ENCODE peak calls at places on chromosomes 13 and 19, in six cellular contexts. F is Peyer's patch, U is breast epithelium, B is stomach, G is thyroid gland, C is spleen. Z is an unnamed sample.
A peak's percentile ranks its signal among the peaks of the same experiment; 100 is the strongest.

GRCh38 chr13:21237081-21237480 is 60.6 kb downstream of the MRPL57 start:
- DNase-seq in F (no peak), U (no peak), B (no peak), G (no peak), C (no peak), Z (no peak)

GRCh38 chr13:112450118-112450517 is 74.0 kb downstream of the SPACA7 start:
- DNase-seq in F (no peak), U (no peak), B (no peak), G (no peak), C (peak; percentile 47), Z (no peak)

GRCh38 chr19:17235618-17236413 is 9.8 kb downstream of the OCEL1 start:
- DNase-seq in F (peak; percentile 76), U (peak; percentile 50), B (peak; percentile 77), G (peak; percentile 82), C (peak; percentile 96), Z (no peak)

GRCh38 chr13:102657630-102658029 is 37.2 kb downstream of the METTL21C start:
- DNase-seq in F (no peak), U (no peak), B (no peak), G (no peak), C (no peak), Z (no peak)

GRCh38 chr13:24217601-24218281 is 57.2 kb downstream of the SPATA13 start:
- DNase-seq in F (no peak), U (no peak), B (peak; percentile 56), G (peak; percentile 88), C (no peak), Z (no peak)

GRCh38 chr19:34588249-34588648 is 88.7 kb downstream of the SCGB2B2 start:
- DNase-seq in F (no peak), U (peak; percentile 47), B (no peak), G (no peak), C (no peak), Z (no peak)

GRCh38 chr19:7197169-7197759 is 97.0 kb downstream of the INSR start:
- DNase-seq in F (peak; percentile 81), U (peak; percentile 91), B (peak; percentile 92), G (peak; percentile 93), C (peak; percentile 95), Z (peak; percentile 98)

GRCh38 chr19:9620842-9621155 is 233 bp downstream of the ZNF561 start:
- DNase-seq in F (no peak), U (no peak), B (no peak), G (no peak), C (no peak), Z (no peak)

GRCh38 chr13:44191103-44191502 is 182.5 kb upstream of the SERP2 start:
- DNase-seq in F (no peak), U (no peak), B (no peak), G (no peak), C (no peak), Z (no peak)
- H3K27ac ChIP-seq in F (no peak overlapping the region), U (peak overlapping the region; percentile 65), B (peak overlapping the region; percentile 47), G (peak overlapping the region; percentile 36), C (no peak overlapping the region), Z (peak overlapping the region; percentile 43)

DNA sequence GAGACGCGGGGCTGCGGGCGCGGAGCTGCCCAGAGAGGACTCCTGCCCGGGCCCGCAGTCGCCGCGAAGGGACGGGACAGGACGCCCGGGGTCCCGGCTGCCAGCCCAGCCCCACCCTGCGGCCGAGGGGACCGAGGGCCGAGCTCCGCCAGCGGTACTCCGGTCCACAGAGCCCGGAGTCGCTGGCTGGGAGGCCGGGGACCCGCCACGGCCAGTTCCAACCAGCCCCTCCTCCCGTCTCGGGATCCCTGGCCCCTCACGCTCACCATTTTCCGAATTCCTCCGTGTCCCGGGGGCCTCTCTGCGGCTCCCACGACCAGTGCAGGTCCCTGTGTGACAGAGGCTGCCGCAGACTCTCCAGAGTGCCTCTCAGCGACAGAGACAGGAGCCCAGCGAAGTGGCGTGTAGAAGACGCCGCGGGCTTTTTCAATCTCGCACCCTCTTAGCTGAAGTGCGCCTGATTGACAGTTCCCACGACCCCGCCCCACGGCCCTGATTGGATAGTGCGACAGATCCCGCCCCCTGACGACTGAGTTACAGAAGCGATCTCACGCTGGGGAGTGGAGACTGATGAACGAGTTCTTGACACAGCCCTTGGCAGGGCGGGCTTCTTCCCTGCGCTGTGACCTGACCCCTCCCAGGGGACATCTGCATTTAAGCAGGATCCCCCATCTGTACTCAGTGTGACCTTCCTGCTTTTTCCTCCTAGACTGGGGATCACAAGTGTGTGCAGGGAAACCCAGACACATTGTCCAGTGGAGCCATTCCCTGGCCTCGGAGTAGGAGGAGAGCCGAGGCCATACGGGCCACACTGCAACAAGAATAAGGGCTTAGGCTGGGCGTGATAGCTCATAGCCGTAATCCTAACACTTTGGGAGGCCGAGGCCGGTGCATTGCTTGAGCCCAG is 44.0 kb downstream of the ZNF823 start:
- DNase-seq in F (peak; percentile 81), U (peak; percentile 94), B (peak; percentile 96), G (peak; percentile 96), C (peak; percentile 91), Z (peak; percentile 97)
- TF ChIP-seq POLR2A in F (no peak), U (no peak), B (no peak), G (peak; percentile 69), C (no peak), Z (no peak)

GRCh38 chr13:40564342-40564997 is 102.0 kb downstream of the FOXO1 start:
- DNase-seq in F (no peak), U (no peak), B (no peak), G (peak; percentile 31), C (no peak), Z (no peak)

GRCh38 chr13:40562975-40563349 is 103.5 kb downstream of the FOXO1 start:
- DNase-seq in F (no peak), U (no peak), B (no peak), G (no peak), C (peak; percentile 83), Z (no peak)

GRCh38 chr13:40563350-40564125 is 102.9 kb downstream of the FOXO1 start:
- DNase-seq in F (no peak), U (no peak), B (no peak), G (no peak), C (no peak), Z (no peak)

GRCh38 chr13:40566811-40567210 is 99.6 kb downstream of the FOXO1 start:
- DNase-seq in F (no peak), U (no peak), B (no peak), G (peak; percentile 55), C (no peak), Z (no peak)

DNA sequence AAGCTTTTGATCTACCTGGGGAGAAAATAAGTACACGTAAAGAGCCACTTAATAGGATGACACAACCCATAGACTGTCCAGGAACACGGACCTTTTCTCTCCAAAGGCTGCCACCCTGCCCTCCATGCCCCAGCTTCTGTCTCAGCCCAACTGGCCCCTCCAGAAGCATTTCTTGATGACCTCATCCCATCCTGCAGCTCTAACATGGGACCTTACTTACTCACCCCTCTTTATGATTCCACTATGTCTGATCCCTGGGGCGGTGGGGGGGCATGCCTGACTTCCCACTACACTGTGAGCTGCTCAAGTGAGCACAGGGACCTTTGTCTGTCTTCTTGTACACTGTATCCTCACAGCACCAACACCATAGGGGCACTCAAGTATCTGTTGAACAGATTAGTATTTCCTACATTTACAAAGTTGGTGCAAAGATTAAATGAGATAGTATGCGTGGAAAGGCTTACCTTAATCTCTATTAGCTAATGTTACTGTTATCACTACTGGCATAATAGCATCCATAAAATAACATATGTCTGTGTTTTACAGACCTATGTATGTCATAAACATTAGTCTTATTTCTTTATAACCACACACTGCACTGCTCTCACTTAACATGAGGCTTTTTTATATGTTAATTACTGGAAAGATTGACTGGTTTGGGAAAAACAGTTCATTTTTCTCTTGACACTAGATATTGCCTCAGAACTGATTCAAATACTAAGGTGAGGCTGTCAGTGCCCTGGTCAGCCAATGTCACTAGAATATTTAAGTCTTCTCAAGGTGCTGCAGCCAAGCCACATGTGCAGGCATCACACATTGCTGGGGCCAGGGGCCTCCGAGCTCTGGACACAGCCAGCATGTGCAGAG is 100.9 kb downstream of the FOXO1 start:
- DNase-seq in F (no peak), U (no peak), B (no peak), G (no peak), C (no peak), Z (no peak)
- H3K4me1 ChIP-seq in F (peaks cover 22% of the 10 kb centered on the region), U (no peaks in the 10 kb centered on the region), B (peaks cover 72% of the 10 kb centered on the region), G (peaks cover 81% of the 10 kb centered on the region), C (peaks cover 79% of the 10 kb centered on the region), Z (peaks cover 53% of the 10 kb centered on the region)

GRCh38 chr13:47133024-47133445 is 236.2 kb upstream of the HTR2A start:
- DNase-seq in F (no peak), U (no peak), B (no peak), G (no peak), C (no peak), Z (no peak)

GRCh38 chr13:47134939-47135489 is 238.2 kb upstream of the HTR2A start:
- DNase-seq in F (no peak), U (no peak), B (no peak), G (no peak), C (no peak), Z (no peak)

GRCh38 chr13:47135800-47136658 is 239.2 kb upstream of the HTR2A start:
- DNase-seq in F (no peak), U (no peak), B (no peak), G (peak; percentile 40), C (no peak), Z (no peak)

GRCh38 chr13:47139519-47139918 is 242.7 kb upstream of the HTR2A start:
- DNase-seq in F (no peak), U (no peak), B (no peak), G (no peak), C (no peak), Z (no peak)

GRCh38 chr13:47136659-47136975 is 239.8 kb upstream of the HTR2A start:
- DNase-seq in F (no peak), U (no peak), B (no peak), G (no peak), C (no peak), Z (no peak)
- H3K27ac ChIP-seq in F (no peak overlapping the region), U (no peak overlapping the region), B (no peak overlapping the region), G (peak overlapping the region; percentile 44), C (no peak overlapping the region), Z (no peak overlapping the region)

DNA sequence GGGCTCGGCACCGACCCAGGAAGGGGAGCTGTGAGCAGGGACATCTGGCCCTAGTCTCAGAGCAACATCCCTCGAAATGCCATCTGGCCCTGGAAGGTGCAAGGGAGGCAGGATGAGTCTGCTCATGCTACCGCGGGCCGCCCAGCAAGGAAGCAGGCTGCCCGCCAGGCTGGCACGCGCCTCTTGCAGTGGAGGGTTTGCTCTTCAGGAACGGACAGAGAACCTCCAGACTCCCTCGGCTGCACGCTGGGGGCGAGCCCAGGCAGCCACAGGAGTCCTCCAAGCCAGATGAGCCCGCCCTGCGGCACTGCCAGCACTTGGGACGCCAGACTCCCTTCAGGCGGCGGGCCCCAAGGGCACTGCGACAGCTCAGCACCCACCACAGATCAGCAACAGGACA is 10.1 kb upstream of the ATP8B3 start:
- DNase-seq in F (no peak), U (no peak), B (no peak), G (no peak), C (peak; percentile 61), Z (no peak)
- TF ChIP-seq POLR2A in F (no peak), U (no peak), B (no peak), G (no peak), C (no peak), Z (no peak)